ENCODE peak calls at places on chromosomes 12 and 14, in four cellular contexts. W is adipocyte, O is testis, Y is kidney epithelial cell. P is an unnamed sample. For H3K36me3, the result is how much of the 10 kb centered on the place peaks cover.

GRCh38 chr12:27142102-27142721 is 59.8 kb upstream of the C12orf71 start:
- DNase-seq in W (peak), O (peak), Y (no peak), P (peak)

GRCh38 chr12:26275313-26276257 is 80.2 kb downstream of the SSPN start:
- DNase-seq in W (no peak), O (no peak), Y (peak), P (peak)

GRCh38 chr12:18461738-18462137 is 200.4 kb downstream of the PIK3C2G start:
- DNase-seq in W (peak), O (no peak), Y (no peak), P (no peak)

GRCh38 chr14:74505831-74506230 is 12.3 kb downstream of the ISCA2 start:
- DNase-seq in W (no peak), O (no peak), Y (no peak), P (no peak)

GRCh38 chr12:88922816-88923215 is 342.5 kb upstream of the KITLG start:
- DNase-seq in W (peak), O (no peak), Y (no peak), P (peak)

GRCh38 chr14:90844321-90844720 is 28.1 kb upstream of the TTC7B start:
- DNase-seq in W (no peak), O (no peak), Y (no peak), P (no peak)

GRCh38 chr12:70876952-70877351 is 43.6 kb downstream of the PTPRR start:
- DNase-seq in W (peak), O (no peak), Y (no peak), P (peak)

GRCh38 chr14:91038439-91038838 is 22.0 kb downstream of the RPS6KA5 start:
- DNase-seq in W (peak), O (no peak), Y (no peak), P (peak)

GRCh38 chr14:67514650-67515385 is 18.3 kb upstream of the PLEKHH1 start:
- DNase-seq in W (peak), O (peak), Y (no peak), P (no peak)

GRCh38 chr12:96193725-96194571 is at the start of gene ELK3:
- DNase-seq in W (peak), O (peak), Y (no peak), P (peak)

GRCh38 chr14:100822007-100822406 is 3.9 kb upstream of the MEG3 start:
- DNase-seq in W (no peak), O (peak), Y (no peak), P (no peak)

GRCh38 chr14:105140581-105140980 is 28.0 kb downstream of the JAG2 start:
- DNase-seq in W (no peak), O (no peak), Y (no peak), P (no peak)

GRCh38 chr12:88578821-88579518 is 1.3 kb downstream of the KITLG start:
- DNase-seq in W (peak), O (peak), Y (no peak), P (peak)

GRCh38 chr14:78983126-78983525 is 813.0 kb downstream of the NRXN3 start:
- DNase-seq in W (peak), O (no peak), Y (no peak), P (no peak)

GRCh38 chr14:59161571-59162175 is 26.8 kb upstream of the DAAM1 start:
- DNase-seq in W (peak), O (no peak), Y (peak), P (peak)

GRCh38 chr12:53999596-54000104 is 311 bp upstream of the HOXC9 start:
- DNase-seq in W (no peak), O (peak), Y (no peak), P (no peak)

GRCh38 chr12:67354322-67354721 is 85.2 kb downstream of the CAND1 start:
- DNase-seq in W (peak), O (peak), Y (no peak), P (no peak)

GRCh38 chr12:50764861-50765324 is 992 bp downstream of the ATF1 start:
- DNase-seq in W (peak), O (peak), Y (no peak), P (peak)

GRCh38 chr12:94175763-94176660 is 27.6 kb downstream of the PLXNC1 start:
- DNase-seq in W (peak), O (no peak), Y (no peak), P (peak)

GRCh38 chr12:111816065-111816615 is 25.9 kb upstream of the MAPKAPK5 start:
- DNase-seq in W (no peak), O (no peak), Y (no peak), P (no peak)

GRCh38 chr14:100072783-100073346 is 7.6 kb downstream of the EVL start:
- DNase-seq in W (no peak), O (no peak), Y (no peak), P (peak)

GRCh38 chr12:117818400-117818799 is 150.4 kb downstream of the KSR2 start:
- DNase-seq in W (no peak), O (no peak), Y (no peak), P (no peak)

GRCh38 chr14:32249780-32250179 is 46.7 kb upstream of the RNU6-8 start:
- DNase-seq in W (no peak), O (no peak), Y (no peak), P (peak)

GRCh38 chr14:24394275-24394674 is 4.5 kb upstream of the NYNRIN start:
- DNase-seq in W (no peak), O (no peak), Y (no peak), P (no peak)

DNA sequence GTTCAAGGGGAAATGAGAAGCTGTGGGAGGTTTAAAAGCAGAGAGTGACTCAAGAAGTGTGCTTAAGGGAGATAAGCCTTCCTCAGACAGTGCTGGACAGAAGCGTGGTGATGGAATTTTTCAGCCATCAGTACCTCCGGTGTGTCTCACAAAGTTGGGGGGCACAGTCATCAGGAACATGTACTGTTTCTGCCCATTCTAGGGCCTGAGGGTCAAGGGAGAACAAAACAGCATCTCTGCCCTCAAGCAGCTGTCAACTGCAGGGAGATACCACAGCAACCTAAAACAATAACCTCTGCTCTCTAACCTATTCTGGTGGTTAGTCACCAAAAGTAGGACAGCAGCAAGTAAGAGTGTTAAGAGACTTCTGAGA is 2.0 kb upstream of the STON2 start:
- DNase-seq in W (peak), O (no peak), Y (no peak), P (peak)
- H3K36me3 ChIP-seq in W (under half), O (under half), Y (under half), P (under half)

GRCh38 chr12:11652351-11653040 is 3.0 kb downstream of the ETV6 start:
- DNase-seq in W (peak), O (peak), Y (no peak), P (peak)
- H3K36me3 ChIP-seq in W (under half), O (under half), Y (under half), P (under half)

DNA sequence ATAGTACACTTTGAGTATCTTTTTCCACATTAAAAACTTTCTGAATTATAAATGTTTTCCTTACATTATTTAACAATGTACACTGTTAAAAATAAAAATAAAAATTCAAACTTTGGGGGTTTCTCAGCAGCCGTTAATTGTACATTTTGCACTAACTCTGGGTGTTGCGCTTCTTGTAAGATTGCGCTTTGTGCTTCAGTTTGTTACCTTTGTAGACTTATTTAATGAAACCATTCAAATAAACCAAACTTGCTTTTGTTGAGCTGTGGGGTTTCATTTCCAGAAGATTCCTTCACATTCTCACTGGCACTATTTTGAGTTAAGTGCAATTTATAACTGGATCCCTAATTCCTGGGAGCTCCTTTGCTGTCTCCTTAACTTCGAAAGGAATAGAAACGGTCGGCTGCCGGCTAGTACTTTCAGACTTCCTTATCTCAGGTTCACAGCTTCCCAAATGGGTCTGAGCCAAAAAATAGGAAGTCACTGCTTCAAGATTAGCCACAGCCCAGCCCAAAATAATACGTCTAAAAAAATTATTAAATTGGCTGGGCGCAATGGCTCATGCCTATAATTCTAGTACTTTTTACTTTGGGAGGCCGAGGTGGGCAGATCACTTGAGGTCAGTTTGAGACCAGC is 38.2 kb downstream of the RAD52 start:
- DNase-seq in W (no peak), O (peak), Y (no peak), P (no peak)
- H3K36me3 ChIP-seq in W (half or more), O (under half), Y (under half), P (under half)

GRCh38 chr12:55973598-55974307 is at the start of gene RAB5B:
- DNase-seq in W (peak), O (peak), Y (peak), P (peak)
- H3K36me3 ChIP-seq in W (under half), O (under half), Y (under half), P (under half)

P was measured in bronchial epithelial cell.